ENCODE peak calls at places on chromosomes 11 and 22, in five cellular contexts. Q is activated CD4-positive, alpha-beta T cell treated with anti-CD3 and anti-CD28 coated beads for 24 hours; S is GM13976; H is fibroblast of the aortic adventitia; R is stimulated activated CD4-positive, alpha-beta T cell treated with anti-CD3 and anti-CD28 coated beads, Interleukin-1b, Interleukin-23, amount 100 ng/mL, for 24 hours. D is an unnamed sample.

GRCh38 chr11:103929168-103929903 is 107.1 kb upstream of the DDI1 start:
- DNase-seq in Q (no peak), S (peak), H (no peak), R (no peak), D (no peak)

GRCh38 chr11:12802418-12803085 is 128.3 kb downstream of the TEAD1 start:
- DNase-seq in Q (no peak), S (no peak), H (peak), R (no peak), D (no peak)

GRCh38 chr11:134370526-134371435 is 39.0 kb downstream of the GLB1L2 start:
- DNase-seq in Q (no peak), S (no peak), H (no peak), R (no peak), D (no peak)

GRCh38 chr11:66617148-66617814 is 851 bp downstream of the RBM14 start:
- DNase-seq in Q (no peak), S (no peak), H (no peak), R (no peak), D (no peak)

GRCh38 chr22:49292909-49293308 is 534.8 kb downstream of the BRD1 start:
- DNase-seq in Q (no peak), S (no peak), H (no peak), R (no peak), D (no peak)

GRCh38 chr11:106087815-106088435 is 10.5 kb downstream of the AASDHPPT start:
- DNase-seq in Q (peak), S (no peak), H (peak), R (peak), D (no peak)

GRCh38 chr22:29695129-29695926 is 24.5 kb upstream of the CABP7 start:
- DNase-seq in Q (no peak), S (no peak), H (no peak), R (no peak), D (no peak)

GRCh38 chr11:113618360-113618759 is 87.7 kb downstream of the TMPRSS5 start:
- DNase-seq in Q (no peak), S (no peak), H (peak), R (no peak), D (no peak)

GRCh38 chr11:61120865-61121831 is 18.9 kb downstream of the CD5 start:
- DNase-seq in Q (no peak), S (peak), H (peak), R (no peak), D (no peak)

GRCh38 chr11:118128310-118128709 is 24.3 kb downstream of the SCN4B start:
- DNase-seq in Q (no peak), S (no peak), H (peak), R (no peak), D (no peak)

GRCh38 chr11:71420455-71421241 is 27.5 kb downstream of the DHCR7 start:
- DNase-seq in Q (no peak), S (no peak), H (peak), R (no peak), D (peak)

GRCh38 chr22:45804319-45804985 is 132.8 kb downstream of the ATXN10 start:
- DNase-seq in Q (no peak), S (no peak), H (peak), R (no peak), D (no peak)

GRCh38 chr22:22710719-22711531 is 66.5 kb downstream of the GGTLC2 start:
- DNase-seq in Q (peak), S (peak), H (peak), R (peak), D (no peak)

GRCh38 chr11:98732947-98733346 is 287.8 kb upstream of the CNTN5 start:
- DNase-seq in Q (no peak), S (no peak), H (no peak), R (no peak), D (no peak)